ENCODE peak calls at places on chromosomes 3 and 15, in five cellular contexts. E is activated CD4-positive, alpha-beta memory T cell treated with anti-CD3 and anti-CD28 coated beads, Interleukin-2, amount 10 ng/mL, durations not matched to agents 7 days and 5 days; T is kidney epithelial cell; Y is H4; M is mucosa of gallbladder. P is an unnamed sample.

GRCh38 chr3:27171113-27171512 is 198.1 kb downstream of the NEK10 start:
- DNase-seq in E (no peak), T (no peak), Y (no peak), M (no peak), P (no peak)

GRCh38 chr15:75727851-75728715 is 15.4 kb upstream of the CSPG4 start:
- DNase-seq in E (peak), T (no peak), Y (peak), M (peak), P (peak)

GRCh38 chr15:78162038-78162437 is 12.9 kb downstream of the IDH3A start:
- DNase-seq in E (peak), T (no peak), Y (no peak), M (no peak), P (no peak)

GRCh38 chr3:153974614-153975013 is 146.6 kb upstream of the ARHGEF26 start:
- DNase-seq in E (no peak), T (no peak), Y (no peak), M (no peak), P (no peak)

GRCh38 chr15:34578283-34578674 is 5.2 kb downstream of the GOLGA8B start:
- DNase-seq in E (no peak), T (no peak), Y (no peak), M (no peak), P (no peak)

GRCh38 chr3:126348308-126348920 is 8.8 kb downstream of the KLF15 start:
- DNase-seq in E (no peak), T (no peak), Y (no peak), M (no peak), P (no peak)

GRCh38 chr3:12831582-12831866 is 9.8 kb downstream of the RPL32 start:
- DNase-seq in E (no peak), T (no peak), Y (no peak), M (no peak), P (no peak)

GRCh38 chr15:78508272-78508671 is 895 bp downstream of the HYKK start:
- DNase-seq in E (no peak), T (no peak), Y (no peak), M (no peak), P (no peak)

GRCh38 chr15:34436956-34437442 is 609 bp downstream of the GOLGA8A start:
- DNase-seq in E (peak), T (no peak), Y (no peak), M (no peak), P (peak)

GRCh38 chr15:42719051-42719450 is 17.9 kb downstream of the CDAN1 start:
- DNase-seq in E (no peak), T (no peak), Y (no peak), M (no peak), P (no peak)

GRCh38 chr3:194554488-194555098 is 67.8 kb upstream of the ATP13A3 start:
- DNase-seq in E (no peak), T (no peak), Y (no peak), M (no peak), P (no peak)

GRCh38 chr15:72304596-72304995 is 15.4 kb downstream of the CELF6 start:
- DNase-seq in E (no peak), T (no peak), Y (no peak), M (no peak), P (no peak)

GRCh38 chr3:24199305-24199704 is 254.2 kb downstream of the NR1D2 start:
- DNase-seq in E (no peak), T (no peak), Y (no peak), M (no peak), P (no peak)

GRCh38 chr15:76333720-76334437 is 2.7 kb upstream of the ISL2 start:
- DNase-seq in E (no peak), T (no peak), Y (no peak), M (no peak), P (no peak)

GRCh38 chr15:57364282-57365007 is 11.9 kb upstream of the CGNL1 start:
- DNase-seq in E (no peak), T (no peak), Y (no peak), M (no peak), P (no peak)

GRCh38 chr3:184741798-184742675 is 30.2 kb upstream of the MAGEF1 start:
- DNase-seq in E (no peak), T (no peak), Y (no peak), M (no peak), P (no peak)

GRCh38 chr3:169044341-169045113 is 619.0 kb downstream of the MECOM start:
- DNase-seq in E (no peak), T (peak), Y (no peak), M (no peak), P (peak)

GRCh38 chr15:78065284-78065872 is 12.1 kb downstream of the TBC1D2B start:
- DNase-seq in E (no peak), T (peak), Y (peak), M (peak), P (peak)

GRCh38 chr15:57595011-57595866 is 3.5 kb downstream of the MYZAP start:
- DNase-seq in E (no peak), T (no peak), Y (no peak), M (peak), P (no peak)

GRCh38 chr3:64291345-64291744 is 66.1 kb upstream of the PRICKLE2 start:
- DNase-seq in E (no peak), T (peak), Y (peak), M (no peak), P (peak)

GRCh38 chr15:43067717-43068461 is 37.9 kb downstream of the UBR1 start:
- DNase-seq in E (peak), T (no peak), Y (no peak), M (no peak), P (peak)

GRCh38 chr3:157938154-157938774 is 168.0 kb downstream of the SHOX2 start:
- DNase-seq in E (no peak), T (no peak), Y (no peak), M (no peak), P (no peak)

GRCh38 chr15:79172032-79172481 is 81.5 kb upstream of the RASGRF1 start:
- DNase-seq in E (no peak), T (no peak), Y (no peak), M (no peak), P (no peak)

GRCh38 chr3:162956711-162957110 is 1460.1 kb downstream of the OTOL1 start:
- DNase-seq in E (no peak), T (no peak), Y (no peak), M (no peak), P (no peak)

GRCh38 chr15:59406446-59406845 is 31.5 kb upstream of the FAM81A start:
- DNase-seq in E (no peak), T (no peak), Y (no peak), M (no peak), P (no peak)

P was measured in Daoy.